ENCODE peak calls at places on chromosomes 12 and 14, in ten cellular contexts. X is IMR-90, J is heart left ventricle, S is lower leg skin, D is brain microvascular endothelial cell, C is WTC11, W is cardiac muscle cell, E is neural progenitor cell, B is tibial artery, I is NB4. T is an unnamed sample.

GRCh38 chr12:27434673-27435565 is 11.6 kb upstream of the SMCO2 start:
- DNase-seq in X (no peak), J (no peak), B (no peak), E (peak), C (no peak), I (peak), D (peak), W (no peak), S (no peak), T (no peak)

GRCh38 chr12:63930971-63931370 is 86.5 kb downstream of the SRGAP1 start:
- DNase-seq in B (no peak), I (no peak), E (no peak), S (no peak), C (no peak), W (no peak), D (no peak), X (peak), J (no peak), T (peak)

GRCh38 chr12:109544955-109545531 is 28.3 kb downstream of the MMAB start:
- DNase-seq in X (peak), W (no peak), B (no peak), J (no peak), C (no peak), E (no peak), I (no peak), D (no peak), S (no peak), T (peak)

GRCh38 chr12:58412466-58412865 is 471.1 kb downstream of the ATP23 start:
- DNase-seq in D (no peak), C (no peak), J (no peak), B (no peak), W (no peak), E (no peak), I (no peak), X (no peak), S (no peak), T (no peak)

GRCh38 chr12:9331218-9331626 is 123.0 kb upstream of the PZP start:
- DNase-seq in S (no peak), I (peak), J (peak), X (peak), C (peak), W (peak), E (peak), B (peak), D (peak), T (peak)

GRCh38 chr14:72651715-72652114 is 242.2 kb downstream of the DPF3 start:
- DNase-seq in D (no peak), E (no peak), S (no peak), W (no peak), I (no peak), X (no peak), B (no peak), J (no peak), C (no peak), T (no peak)

GRCh38 chr12:64008596-64008995 is 164.1 kb downstream of the SRGAP1 start:
- DNase-seq in X (no peak), E (no peak), B (no peak), J (no peak), C (no peak), D (no peak), W (no peak), I (no peak), S (no peak), T (no peak)

GRCh38 chr14:104290058-104290667 is 151.8 kb downstream of the KIF26A start:
- DNase-seq in E (no peak), W (no peak), X (no peak), B (no peak), S (peak), C (peak), J (peak), D (no peak), I (no peak), T (no peak)

GRCh38 chr12:116525418-116526001 is 33.7 kb upstream of the MAP1LC3B2 start:
- DNase-seq in B (peak), X (peak), D (peak), S (peak), J (no peak), W (no peak), I (no peak), E (no peak), C (no peak), T (peak)

GRCh38 chr12:77925536-77926108 is 94.9 kb downstream of the NAV3 start:
- DNase-seq in B (peak), C (peak), X (peak), E (peak), D (peak), S (peak), W (peak), J (peak), I (peak), T (peak)

GRCh38 chr12:124681779-124682391 is 114.5 kb upstream of the NCOR2 start:
- DNase-seq in I (no peak), W (no peak), D (peak), J (peak), E (no peak), X (peak), S (no peak), B (peak), C (no peak), T (no peak)

GRCh38 chr12:124390442-124391116 is 95.7 kb downstream of the RFLNA start:
- DNase-seq in W (no peak), X (peak), I (peak), C (no peak), B (peak), D (peak), J (peak), E (no peak), S (peak), T (peak)

GRCh38 chr14:45085004-45085403 is 1.1 kb downstream of the PRPF39 start:
- DNase-seq in S (no peak), W (peak), B (no peak), I (peak), E (peak), X (peak), D (no peak), C (no peak), J (no peak), T (peak)

GRCh38 chr12:80567391-80567790 is 123.4 kb downstream of the PTPRQ start:
- DNase-seq in S (no peak), W (no peak), B (no peak), X (peak), E (no peak), D (no peak), C (no peak), J (no peak), I (no peak), T (peak)

GRCh38 chr14:74620497-74620921 is 8.5 kb upstream of the LTBP2 start:
- DNase-seq in I (peak), X (peak), E (no peak), C (no peak), J (peak), D (peak), S (no peak), W (no peak), B (no peak), T (peak)

GRCh38 chr12:10365716-10366433 is 24.0 kb downstream of the KLRK1 start:
- DNase-seq in B (no peak), C (no peak), E (peak), D (no peak), W (no peak), I (peak), X (peak), S (no peak), J (no peak), T (no peak)

GRCh38 chr14:30966415-30967363 is 58.8 kb upstream of the AP4S1 start:
- DNase-seq in C (no peak), X (peak), D (peak), W (no peak), J (no peak), E (no peak), S (no peak), B (no peak), I (peak), T (peak)

GRCh38 chr12:85424581-85425348 is 144.7 kb downstream of the ALX1 start:
- DNase-seq in W (peak), C (peak), J (no peak), S (no peak), D (peak), X (peak), B (no peak), I (peak), E (peak), T (no peak)

GRCh38 chr12:119914666-119915065 is 37.5 kb upstream of the CIT start:
- DNase-seq in J (no peak), C (no peak), E (no peak), X (no peak), S (no peak), D (no peak), I (no peak), B (no peak), W (no peak), T (no peak)

GRCh38 chr12:92136883-92137582 is 8.6 kb downstream of the BTG1 start:
- DNase-seq in W (no peak), B (no peak), E (peak), X (peak), I (peak), D (peak), C (no peak), S (no peak), J (no peak), T (peak)

GRCh38 chr12:22287776-22288621 is 46.5 kb downstream of the ST8SIA1 start:
- DNase-seq in S (no peak), J (no peak), W (no peak), I (peak), X (peak), E (peak), D (peak), B (no peak), C (peak), T (no peak)

DNA sequence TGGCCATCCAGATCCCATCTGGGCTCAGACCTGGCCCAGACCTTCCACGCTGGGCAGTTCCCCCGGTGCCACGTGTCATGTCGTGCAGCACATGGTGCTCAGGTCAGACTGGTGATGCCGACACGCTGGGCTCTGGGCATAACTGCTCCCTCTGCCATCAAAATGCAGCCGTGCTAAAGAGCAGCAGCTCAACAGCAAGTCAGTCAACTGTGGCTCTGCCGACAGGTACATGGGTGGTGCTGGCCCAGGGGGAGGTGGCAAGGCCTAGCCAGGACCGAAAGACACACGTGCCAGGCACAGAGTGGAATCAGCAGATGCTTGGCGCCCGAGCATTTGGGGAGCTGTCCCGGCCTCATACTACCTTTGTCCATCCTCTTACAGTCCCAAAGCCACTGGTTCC is 1.6 kb downstream of the MCRS1 start:
- DNase-seq in S (no peak), B (no peak), W (no peak), E (no peak), D (no peak), J (peak), X (no peak), C (no peak), I (no peak), T (no peak)
- TF ChIP-seq CTCF in S (no peak), B (no peak), W (no peak), E (no peak), D (no peak), J (no peak), X (no peak), C (no peak), I (no peak), T (no peak)

GRCh38 chr14:77139540-77140342 is 1.9 kb downstream of the ZDHHC22 start:
- DNase-seq in W (peak), D (no peak), C (peak), X (no peak), I (peak), S (no peak), E (peak), B (no peak), J (no peak), T (no peak)
- TF ChIP-seq CTCF in W (peak), D (peak), C (peak), X (peak), I (peak), S (no peak), E (peak), B (peak), J (peak), T (peak)

DNA sequence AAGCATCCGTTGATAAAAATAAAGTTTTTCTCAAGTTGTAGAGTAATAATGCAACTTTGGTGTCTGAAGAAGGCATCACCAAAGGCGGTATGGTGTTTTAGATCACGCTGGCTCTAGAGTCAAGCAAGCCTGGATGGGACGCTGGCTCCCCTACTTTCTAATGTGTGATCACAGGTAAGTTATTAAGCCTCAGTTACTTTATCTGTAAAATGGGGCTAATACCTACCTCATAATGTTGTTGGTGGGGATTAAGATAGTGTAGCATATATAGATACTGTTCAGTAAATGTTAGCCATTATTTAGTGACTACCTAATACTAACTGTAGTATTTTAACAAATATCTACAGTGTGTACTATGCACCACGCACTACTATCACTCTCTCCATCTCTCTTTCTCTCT is 45.8 kb downstream of the SLC38A1 start:
- DNase-seq in W (no peak), I (no peak), B (no peak), C (no peak), S (no peak), E (no peak), D (no peak), J (no peak), X (no peak), T (no peak)
- TF ChIP-seq CTCF in W (no peak), I (no peak), B (no peak), C (no peak), S (no peak), E (no peak), D (no peak), J (no peak), X (no peak), T (no peak)

DNA sequence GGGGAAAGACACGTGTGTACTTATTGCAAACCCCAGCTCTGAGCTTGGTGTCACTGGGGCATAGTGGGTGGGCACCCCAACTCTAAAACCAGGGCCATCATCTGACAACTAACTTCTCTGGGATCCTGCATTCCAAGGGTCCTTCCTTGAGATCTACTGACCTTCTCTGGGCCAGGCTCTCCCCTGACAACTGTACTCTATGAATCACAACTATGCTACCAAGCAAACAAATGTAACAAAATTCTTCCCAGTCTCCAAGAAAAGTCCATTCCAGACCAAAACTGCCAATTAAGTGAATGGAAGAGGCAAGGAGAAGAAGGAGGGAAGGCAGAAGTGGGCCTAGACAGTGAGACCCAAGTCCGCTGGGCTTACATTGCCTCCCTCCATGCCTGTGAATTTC is 38.2 kb downstream of the VWF start:
- DNase-seq in D (no peak), B (peak), X (no peak), W (no peak), S (peak), C (no peak), I (no peak), J (no peak), E (no peak), T (no peak)
- TF ChIP-seq CTCF in D (no peak), B (no peak), X (no peak), W (no peak), S (no peak), C (no peak), I (no peak), J (no peak), E (no peak), T (no peak)

DNA sequence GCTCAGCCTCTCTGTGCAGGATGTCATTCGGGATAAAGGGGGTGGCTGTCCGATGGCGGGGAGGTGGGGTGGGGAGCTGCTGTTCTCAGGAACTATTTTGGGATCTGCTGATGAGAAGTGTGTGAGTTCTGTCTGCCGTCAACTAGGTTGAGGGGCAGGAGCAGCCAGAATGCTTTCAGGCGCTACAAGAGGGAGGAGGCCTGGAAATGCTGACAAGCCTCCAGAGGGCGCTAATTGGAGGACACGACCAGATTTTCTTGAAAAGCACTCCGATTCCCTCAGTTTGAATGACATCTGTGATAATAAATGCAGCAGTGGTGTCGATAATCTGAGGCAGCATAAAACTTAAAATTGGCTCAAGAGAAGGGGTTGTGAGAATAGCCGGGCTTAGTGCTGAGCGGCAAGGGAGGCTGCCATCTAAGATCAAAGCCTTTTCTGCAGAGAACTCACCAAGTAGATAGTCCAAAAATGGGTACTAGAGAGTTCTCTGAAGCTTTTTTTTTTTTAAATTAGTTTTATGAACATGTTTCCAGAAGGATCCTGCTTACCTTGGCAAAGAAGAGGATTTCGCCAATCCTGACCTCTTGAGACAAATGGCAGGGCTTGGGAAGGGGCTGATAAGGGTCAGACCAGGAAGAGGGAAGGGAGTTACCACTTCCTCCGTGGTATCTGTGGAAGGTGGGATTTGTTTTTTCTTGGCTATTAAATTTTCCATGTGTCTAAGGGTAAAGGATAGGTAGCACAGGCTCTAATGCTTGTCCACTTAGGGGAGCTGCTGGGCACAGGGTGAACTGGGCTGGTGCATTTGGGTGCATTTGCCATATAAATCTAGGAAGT is 94.4 kb downstream of the CRACR2A start:
- DNase-seq in D (peak), I (peak), B (no peak), X (peak), C (peak), J (peak), E (peak), W (peak), S (no peak), T (peak)
- TF ChIP-seq CTCF in D (peak), I (peak), B (no peak), X (peak), C (peak), J (peak), E (peak), W (peak), S (no peak), T (peak)

GRCh38 chr12:104286538-104287482 is 16.7 kb upstream of the EID3 start:
- DNase-seq in I (peak), X (peak), B (peak), D (peak), C (peak), E (peak), J (peak), S (peak), W (peak), T (peak)
- TF ChIP-seq CTCF in I (no peak), X (no peak), B (no peak), D (no peak), C (no peak), E (no peak), J (no peak), S (no peak), W (no peak), T (no peak)

GRCh38 chr14:54773171-54774006 is 129.2 kb downstream of the GCH1 start:
- DNase-seq in S (peak), I (peak), W (peak), J (peak), E (peak), C (peak), X (peak), B (peak), D (peak), T (peak)
- TF ChIP-seq CTCF in S (no peak), I (peak), W (peak), J (peak), E (peak), C (peak), X (peak), B (peak), D (peak), T (peak)

DNA sequence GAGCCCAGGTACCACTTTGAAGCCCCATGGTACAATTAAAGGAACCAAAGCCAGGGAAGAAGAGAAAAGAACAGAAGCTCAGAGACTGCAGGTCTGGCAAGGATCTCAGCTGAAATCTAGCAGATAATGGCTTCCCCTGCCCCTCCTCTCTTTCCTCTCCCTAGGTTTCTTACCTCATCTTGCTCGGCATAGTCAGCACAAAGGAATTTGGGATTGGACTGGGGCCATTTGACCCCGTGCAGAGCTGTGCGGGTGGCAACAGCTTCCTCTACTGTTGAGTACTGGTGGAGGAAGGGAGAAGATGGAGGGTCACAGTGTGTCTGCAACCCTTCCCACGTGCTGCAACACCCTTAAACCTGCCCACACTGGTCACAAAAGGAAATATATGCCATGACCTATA is 4.7 kb upstream of the CDH24 start:
- DNase-seq in C (no peak), D (peak), B (peak), E (no peak), S (peak), J (peak), I (no peak), W (no peak), X (peak), T (peak)
- TF ChIP-seq CTCF in C (no peak), D (peak), B (no peak), E (no peak), S (no peak), J (no peak), I (no peak), W (no peak), X (peak), T (no peak)

GRCh38 chr12:5912437-5913334 is 32.4 kb downstream of the ANO2 start:
- DNase-seq in D (no peak), S (peak), E (peak), B (no peak), X (no peak), W (peak), J (no peak), I (no peak), C (peak), T (no peak)
- TF ChIP-seq CTCF in D (peak), S (no peak), E (peak), B (no peak), X (peak), W (peak), J (no peak), I (peak), C (peak), T (peak)

T was measured in HFFc6.